ENCODE peak calls at places on chromosomes 7 and 10, in four cellular contexts. P is CD8-positive, alpha-beta T cell; W is brain microvascular endothelial cell; T is fibroblast of mammary gland. U is an unnamed sample.

GRCh38 chr10:63005246-63005645 is 127.9 kb upstream of the NRBF2 start:
- DNase-seq in P (no peak), W (peak), T (peak), U (peak)

GRCh38 chr7:1943933-1944618 is 274.0 kb downstream of the ELFN1 start:
- DNase-seq in P (no peak), W (no peak), T (no peak), U (no peak)

GRCh38 chr10:97328646-97329453 is 5.7 kb downstream of the FRAT2 start:
- DNase-seq in P (no peak), W (no peak), T (no peak), U (no peak)

GRCh38 chr10:17062009-17062408 is 67.6 kb downstream of the CUBN start:
- DNase-seq in P (no peak), W (no peak), T (peak), U (peak)

GRCh38 chr10:3094565-3095168 is 27.3 kb downstream of the PFKP start:
- DNase-seq in P (no peak), W (no peak), T (no peak), U (no peak)

GRCh38 chr10:14923972-14924371 is 29.9 kb downstream of the DCLRE1C start:
- DNase-seq in P (no peak), W (no peak), T (no peak), U (peak)

GRCh38 chr10:119005377-119006043 is 24.0 kb upstream of the NANOS1 start:
- DNase-seq in P (no peak), W (peak), T (peak), U (peak)

GRCh38 chr7:16587785-16588184 is 57.8 kb downstream of the ANKMY2 start:
- DNase-seq in P (no peak), W (no peak), T (no peak), U (no peak)

GRCh38 chr10:125343118-125343752 is 182.9 kb upstream of the CTBP2 start:
- DNase-seq in P (no peak), W (peak), T (peak), U (peak)

GRCh38 chr10:132696204-132696603 is 89.7 kb downstream of the NKX6-2 start:
- DNase-seq in P (no peak), W (no peak), T (no peak), U (no peak)

GRCh38 chr10:97479939-97480338 is 18.3 kb downstream of the MMS19 start:
- DNase-seq in P (no peak), W (no peak), T (no peak), U (peak)

GRCh38 chr7:149625339-149625946 is 127.8 kb upstream of the ZNF746 start:
- DNase-seq in P (peak), W (peak), T (peak), U (peak)

GRCh38 chr10:109668137-109668536 is 255.2 kb downstream of the XPNPEP1 start:
- DNase-seq in P (no peak), W (no peak), T (no peak), U (peak)

DNA sequence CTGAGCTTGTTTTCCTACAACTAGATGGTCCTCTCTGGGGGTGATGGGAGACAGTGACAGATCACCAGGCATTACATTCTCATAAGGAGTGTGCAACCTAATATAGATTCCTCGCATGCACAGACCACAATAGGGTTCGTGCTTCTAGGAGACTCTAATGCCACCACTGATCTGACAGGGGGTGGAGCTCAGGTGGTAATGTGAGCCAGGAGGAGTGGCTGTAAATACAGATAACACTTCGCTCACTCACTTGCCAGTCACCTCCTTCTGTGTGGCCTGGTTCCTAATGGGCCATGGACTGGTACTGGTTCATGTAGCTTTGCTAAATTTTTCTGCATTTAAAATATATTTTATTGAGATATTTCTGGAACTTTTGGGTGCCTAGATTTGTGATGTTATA is 202.3 kb upstream of the ZNF32 start:
- DNase-seq in P (no peak), W (no peak), T (no peak), U (no peak)
- TF ChIP-seq CTCF in P (no peak), W (no peak), T (no peak), U (no peak)

GRCh38 chr7:98617051-98617959 is at the start of gene NPTX2:
- DNase-seq in P (no peak), W (no peak), T (no peak), U (no peak)

GRCh38 chr7:98618786-98619185 is 1.7 kb downstream of the NPTX2 start:
- DNase-seq in P (no peak), W (no peak), T (no peak), U (peak)

GRCh38 chr7:98619450-98620321 is 2.6 kb downstream of the NPTX2 start:
- DNase-seq in P (no peak), W (no peak), T (peak), U (no peak)

GRCh38 chr7:98616381-98617050 is 569 bp upstream of the NPTX2 start:
- DNase-seq in P (no peak), W (no peak), T (no peak), U (no peak)

DNA sequence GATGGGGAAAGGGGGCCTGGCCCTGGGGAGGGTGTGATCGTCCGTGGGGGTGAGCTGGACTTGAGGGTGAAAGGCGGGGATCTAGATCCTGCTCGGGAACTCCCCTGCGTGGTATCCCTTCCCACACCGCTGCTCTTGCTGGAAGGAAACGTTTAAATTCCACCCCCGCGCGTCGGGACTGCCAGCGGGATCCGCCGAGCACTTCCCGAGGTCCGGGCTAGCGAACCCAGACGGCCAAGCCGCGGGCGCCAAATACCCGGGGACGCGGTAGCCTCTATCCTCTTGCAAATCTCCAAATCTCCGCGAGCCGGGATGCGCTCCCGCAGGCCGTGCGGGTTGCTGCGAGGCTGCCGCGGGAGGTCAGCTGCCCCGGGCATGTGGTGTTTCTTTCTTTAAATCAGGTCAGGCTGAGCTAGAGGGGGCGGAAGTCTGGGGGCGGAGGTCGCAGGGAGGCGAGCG is 904 bp downstream of the NPTX2 start:
- DNase-seq in P (no peak), W (no peak), T (no peak), U (no peak)
- H3K4me3 ChIP-seq in P (no peak), W (peak), T (no peak), U (no peak)

GRCh38 chr7:105581066-105581811 is at the start of gene EFCAB10:
- DNase-seq in P (peak), W (peak), T (peak), U (peak)
- TF ChIP-seq CTCF in P (no peak), W (peak), T (no peak), U (no peak)

GRCh38 chr7:101913876-101914275 is 96.5 kb downstream of the CUX1 start:
- DNase-seq in P (no peak), W (no peak), T (peak), U (no peak)
- H3K4me3 ChIP-seq in P (no peak), W (no peak), T (no peak), U (no peak)

DNA sequence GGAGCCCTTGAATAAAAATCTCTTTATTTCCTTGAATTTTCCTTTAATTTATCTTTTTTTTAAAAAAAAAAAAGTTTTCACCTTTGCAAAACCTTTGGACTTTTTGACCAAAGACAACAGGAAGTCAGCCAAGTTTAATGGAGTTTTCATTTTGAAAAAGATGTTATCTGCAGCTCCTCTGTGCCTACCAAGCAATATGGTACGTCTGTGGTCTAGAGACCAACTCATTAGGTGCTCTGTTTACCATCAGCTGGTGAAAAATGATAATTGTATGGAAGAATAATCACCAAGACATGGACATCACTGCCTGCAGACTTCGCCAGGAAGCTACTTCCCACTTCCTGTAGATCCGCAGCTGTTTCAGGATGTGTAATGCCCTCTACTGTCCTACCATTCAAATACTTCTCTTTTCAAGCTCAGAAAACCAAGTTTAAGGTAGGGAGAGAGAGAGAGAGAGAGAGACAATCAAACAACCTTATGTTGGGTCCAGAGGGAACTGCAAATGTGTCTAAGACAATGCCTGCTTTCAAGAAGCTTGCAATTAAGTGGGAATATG is 18.7 kb downstream of the PLXNA4 start:
- DNase-seq in P (no peak), W (no peak), T (peak), U (no peak)
- TF ChIP-seq CTCF in P (no peak), W (peak), T (peak), U (no peak)